ENCODE peak calls at places on chromosomes 5 and 9, in six cellular contexts. M is cardiac muscle cell, X is PC-3, W is WERI-Rb-1, K is LNCaP clone FGC, D is AG09319. T is an unnamed sample.

GRCh38 chr9:74821636-74822035 is 66.1 kb downstream of the TRPM6 start:
- DNase-seq in D (no peak), X (no peak), M (no peak), W (no peak), K (no peak), T (no peak)

GRCh38 chr9:78695521-78695920 is 398.6 kb downstream of the PSAT1 start:
- DNase-seq in D (no peak), M (no peak), X (no peak), K (no peak), W (no peak), T (no peak)

GRCh38 chr5:937151-937924 is 44.7 kb downstream of the TRIP13 start:
- DNase-seq in W (no peak), D (no peak), M (no peak), X (no peak), K (no peak), T (no peak)

GRCh38 chr5:6359941-6360683 is 18.2 kb downstream of the MED10 start:
- DNase-seq in M (no peak), W (no peak), D (no peak), K (no peak), X (peak), T (no peak)

GRCh38 chr5:178208540-178209227 is 4.4 kb downstream of the HNRNPAB start:
- DNase-seq in K (no peak), D (no peak), X (no peak), W (no peak), M (no peak), T (no peak)

GRCh38 chr9:126498331-126498730 is 115.4 kb upstream of the LMX1B start:
- DNase-seq in M (no peak), W (no peak), X (no peak), K (no peak), D (no peak), T (no peak)

GRCh38 chr5:128254789-128255188 is 171.2 kb downstream of the SLC12A2 start:
- DNase-seq in D (no peak), M (peak), X (no peak), K (peak), W (no peak), T (peak)

GRCh38 chr5:74336286-74336685 is 304.2 kb downstream of the ENC1 start:
- DNase-seq in W (peak), M (no peak), X (no peak), D (no peak), K (no peak), T (no peak)

GRCh38 chr5:141923443-141924313 is at the start of gene DELE1:
- DNase-seq in M (peak), D (peak), W (peak), X (peak), K (peak), T (peak)

GRCh38 chr5:81850932-81851331 is 100.0 kb upstream of the SSBP2 start:
- DNase-seq in K (no peak), M (no peak), W (no peak), X (no peak), D (no peak), T (no peak)

GRCh38 chr9:14731294-14731981 is 8.9 kb upstream of the CER1 start:
- DNase-seq in M (no peak), K (no peak), W (no peak), D (no peak), X (no peak), T (no peak)

GRCh38 chr9:132793606-132794580 is 84.2 kb downstream of the AK8 start:
- DNase-seq in X (peak), M (no peak), D (no peak), K (no peak), W (no peak), T (no peak)

GRCh38 chr9:37678789-37679273 is 28.1 kb downstream of the FRMPD1 start:
- DNase-seq in M (no peak), D (no peak), W (no peak), X (no peak), K (no peak), T (no peak)

GRCh38 chr9:20538956-20539355 is 83.3 kb downstream of the MLLT3 start:
- DNase-seq in X (no peak), M (peak), D (no peak), W (no peak), K (no peak), T (peak)

GRCh38 chr5:93620487-93621339 is 37.7 kb downstream of the NR2F1 start:
- DNase-seq in K (no peak), W (peak), M (peak), D (no peak), X (peak), T (peak)

GRCh38 chr5:119016125-119016774 is 27.9 kb upstream of the DTWD2 start:
- DNase-seq in X (no peak), W (no peak), K (no peak), D (no peak), M (no peak), T (no peak)

GRCh38 chr5:74034738-74035137 is 408.7 kb downstream of the ARHGEF28 start:
- DNase-seq in M (peak), K (no peak), X (peak), D (no peak), W (no peak), T (peak)

GRCh38 chr5:93532370-93532769 is 48.6 kb downstream of the NR2F1-AS1 start:
- DNase-seq in M (peak), D (peak), K (peak), W (no peak), X (peak), T (peak)

GRCh38 chr5:90386099-90386710 is 23.4 kb downstream of the CETN3 start:
- DNase-seq in W (no peak), K (no peak), X (peak), D (no peak), M (peak), T (peak)

GRCh38 chr5:83548556-83548955 is 77.0 kb downstream of the VCAN start:
- DNase-seq in W (no peak), K (no peak), M (peak), X (no peak), D (no peak), T (no peak)

GRCh38 chr5:144237851-144238250 is 67.2 kb downstream of the KCTD16 start:
- DNase-seq in D (no peak), M (no peak), W (no peak), K (no peak), X (no peak), T (no peak)

GRCh38 chr9:134681061-134681661 is 39.6 kb downstream of the COL5A1 start:
- DNase-seq in X (no peak), M (no peak), D (no peak), K (no peak), W (no peak), T (no peak)

GRCh38 chr5:126868961-126869451 is 92.1 kb downstream of the LMNB1 start:
- DNase-seq in M (peak), W (no peak), D (no peak), K (no peak), X (no peak), T (peak)

GRCh38 chr9:8627944-8628679 is 828.5 kb upstream of the DMAC1 start:
- DNase-seq in K (no peak), M (no peak), X (no peak), W (no peak), D (no peak), T (no peak)

GRCh38 chr5:125559296-125559695 is 812.9 kb upstream of the ZNF608 start:
- DNase-seq in D (no peak), X (peak), M (peak), W (no peak), K (no peak), T (peak)

GRCh38 chr9:29214162-29214520 is 1640.9 kb upstream of the C9orf72 start:
- DNase-seq in X (peak), K (no peak), W (peak), D (no peak), M (peak), T (no peak)

GRCh38 chr5:110115485-110115884 is 425.8 kb downstream of the MAN2A1 start:
- DNase-seq in D (no peak), K (no peak), W (no peak), M (no peak), X (peak), T (no peak)

GRCh38 chr5:22108545-22108944 is 744.6 kb downstream of the CDH12 start:
- DNase-seq in M (no peak), X (no peak), W (no peak), D (no peak), K (no peak), T (no peak)

GRCh38 chr5:11878846-11879245 is 25.4 kb downstream of the CTNND2 start:
- DNase-seq in K (no peak), X (no peak), W (no peak), D (no peak), M (no peak), T (no peak)

GRCh38 chr5:176151286-176151685 is 86.9 kb upstream of the SIMC1 start:
- DNase-seq in M (no peak), X (peak), D (no peak), K (no peak), W (no peak), T (peak)

GRCh38 chr9:93207326-93207814 is 23.4 kb downstream of the WNK2 start:
- DNase-seq in D (peak), X (no peak), M (peak), W (peak), K (no peak), T (peak)

GRCh38 chr9:78565481-78565880 is 268.6 kb downstream of the PSAT1 start:
- DNase-seq in X (no peak), W (no peak), D (no peak), K (no peak), M (no peak), T (no peak)

GRCh38 chr9:16329699-16330113 is 540.8 kb downstream of the BNC2 start:
- DNase-seq in X (no peak), D (no peak), W (no peak), K (no peak), M (peak), T (no peak)

GRCh38 chr5:31478901-31479300 is 53.0 kb downstream of the DROSHA start:
- DNase-seq in X (no peak), D (no peak), W (no peak), K (no peak), M (peak), T (peak)

GRCh38 chr5:168334161-168335094 is 43.0 kb downstream of the WWC1 start:
- DNase-seq in W (no peak), K (no peak), X (no peak), D (peak), M (peak), T (peak)

GRCh38 chr5:69414885-69415583 is at the start of gene MARVELD2:
- DNase-seq in M (peak), X (peak), W (peak), K (peak), D (no peak), T (peak)

GRCh38 chr5:149756354-149756753 is 26.2 kb downstream of the PPARGC1B start:
- DNase-seq in K (no peak), M (no peak), W (no peak), D (no peak), X (no peak), T (no peak)

GRCh38 chr5:78533356-78533755 is 115.2 kb downstream of the LHFPL2 start:
- DNase-seq in K (no peak), D (no peak), W (no peak), X (peak), M (no peak), T (peak)

GRCh38 chr9:35385042-35385441 is 104.9 kb upstream of the RUSC2 start:
- DNase-seq in X (peak), M (peak), K (no peak), D (peak), W (no peak), T (peak)

DNA sequence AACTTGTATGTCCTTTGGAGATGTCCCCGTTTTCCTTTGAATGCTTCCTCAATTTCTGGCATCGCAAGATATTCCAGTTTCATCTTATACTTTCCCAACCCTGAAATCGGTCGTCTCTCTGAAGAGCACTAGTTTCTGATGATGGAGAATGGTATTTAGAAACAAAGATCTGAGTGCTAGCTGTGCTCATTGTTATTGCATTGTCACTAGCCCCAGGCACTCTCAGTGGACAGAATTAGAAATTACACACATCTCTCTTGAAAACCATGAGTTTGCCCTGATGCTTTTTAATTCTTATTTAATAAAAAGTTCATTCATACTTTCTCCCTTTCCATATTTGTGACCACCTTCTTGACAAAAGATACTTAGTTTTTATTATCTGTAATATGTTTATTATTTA is 67.7 kb downstream of the C9orf152 start:
- DNase-seq in D (no peak), W (no peak), K (no peak), M (no peak), X (peak), T (no peak)
- TF ChIP-seq CTCF in D (no peak), W (peak), K (no peak), M (no peak), X (peak), T (no peak)

GRCh38 chr5:95646569-95647330 is at the start of gene RFESD:
- DNase-seq in W (peak), D (peak), X (peak), M (peak), K (peak), T (peak)
- TF ChIP-seq CTCF in W (no peak), D (peak), X (peak), M (no peak), K (no peak), T (peak)

DNA sequence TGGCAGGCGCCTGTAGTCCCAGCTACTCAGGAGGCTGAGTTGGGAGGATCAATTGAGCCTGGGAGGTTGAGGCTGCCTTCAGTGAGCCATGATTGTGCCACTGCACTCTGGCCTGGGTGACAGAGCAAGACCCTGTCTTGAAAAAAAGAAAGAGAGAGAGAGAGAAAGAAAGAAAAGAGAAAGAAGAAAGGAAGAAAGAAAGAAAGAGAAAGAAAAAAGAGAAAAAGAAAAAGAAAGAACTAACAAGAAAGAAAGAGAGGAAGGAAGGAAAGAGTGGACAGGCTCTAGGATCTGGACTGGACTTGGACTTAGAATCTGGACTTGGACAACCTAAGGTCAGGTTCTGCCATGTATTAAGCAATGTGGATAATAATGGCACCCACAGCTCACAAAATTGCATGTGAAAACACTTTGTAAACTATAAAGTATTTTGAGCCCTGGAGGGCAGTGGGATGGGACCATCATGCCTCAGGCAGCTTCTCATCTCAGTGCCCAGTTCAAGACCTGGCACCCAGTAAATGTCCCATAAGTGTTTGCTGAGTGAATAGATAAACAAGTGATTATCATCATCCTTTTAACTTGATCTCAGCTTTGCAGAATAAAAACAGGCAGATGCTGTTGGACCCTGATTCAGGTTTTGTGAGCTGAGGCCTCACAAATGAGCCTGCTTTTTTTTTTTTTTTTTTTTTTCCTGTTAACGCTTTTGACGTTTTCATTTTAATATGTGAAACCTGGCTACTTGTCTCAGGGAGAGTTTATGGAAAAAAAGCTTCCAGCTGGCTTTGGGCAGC is 12.8 kb upstream of the PHF19 start:
- DNase-seq in X (no peak), M (no peak), K (peak), D (no peak), W (no peak), T (no peak)
- TF ChIP-seq CTCF in X (no peak), M (no peak), K (no peak), D (no peak), W (no peak), T (no peak)

DNA sequence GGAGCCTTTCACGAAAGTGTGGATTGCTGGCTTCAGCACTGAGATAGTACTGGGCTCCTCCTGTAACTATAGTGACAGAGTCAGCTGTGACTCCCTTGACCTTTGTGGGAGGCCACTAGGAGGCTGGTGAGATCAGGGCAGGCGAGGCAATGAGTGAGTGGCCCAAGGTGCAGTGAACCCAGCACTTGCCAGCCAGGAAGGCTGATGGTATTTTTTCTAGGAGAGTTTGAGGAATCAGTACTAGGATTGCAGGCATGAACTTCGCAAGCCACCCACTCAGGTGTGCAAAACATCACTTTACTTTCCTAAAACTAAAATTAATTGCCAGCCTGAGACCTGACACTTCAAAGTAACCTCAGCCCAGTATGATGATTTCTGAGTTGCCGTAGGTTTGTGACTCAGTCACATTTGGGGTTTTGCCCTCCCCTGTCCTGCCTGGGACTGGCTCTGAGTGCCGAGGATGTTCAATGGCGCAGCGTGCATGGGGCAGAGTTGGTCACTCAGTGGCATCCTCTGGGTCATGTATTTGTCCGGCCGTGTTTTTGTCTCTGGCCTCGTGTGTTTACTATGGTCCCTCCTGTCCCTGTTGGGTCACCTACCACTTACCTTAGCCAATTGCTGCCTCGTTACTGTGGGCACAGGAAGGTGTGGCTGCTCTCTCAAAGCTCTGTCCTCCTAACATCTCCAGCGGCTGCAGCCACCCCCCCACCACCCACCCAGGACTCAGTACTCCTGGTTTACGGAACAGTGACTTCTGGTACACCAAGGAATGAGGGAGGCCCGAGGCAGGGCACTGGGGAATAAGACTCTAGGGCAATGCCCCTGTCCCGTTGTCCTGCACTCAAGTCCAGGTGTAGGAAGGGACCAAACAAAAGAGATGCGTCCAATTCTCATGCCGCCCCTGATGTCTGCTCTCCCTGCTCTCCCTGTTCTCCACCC is 67.2 kb downstream of the IL31RA start:
- DNase-seq in W (no peak), D (no peak), M (no peak), X (no peak), K (no peak), T (no peak)
- TF ChIP-seq CTCF in W (no peak), D (no peak), M (no peak), X (no peak), K (no peak), T (no peak)

DNA sequence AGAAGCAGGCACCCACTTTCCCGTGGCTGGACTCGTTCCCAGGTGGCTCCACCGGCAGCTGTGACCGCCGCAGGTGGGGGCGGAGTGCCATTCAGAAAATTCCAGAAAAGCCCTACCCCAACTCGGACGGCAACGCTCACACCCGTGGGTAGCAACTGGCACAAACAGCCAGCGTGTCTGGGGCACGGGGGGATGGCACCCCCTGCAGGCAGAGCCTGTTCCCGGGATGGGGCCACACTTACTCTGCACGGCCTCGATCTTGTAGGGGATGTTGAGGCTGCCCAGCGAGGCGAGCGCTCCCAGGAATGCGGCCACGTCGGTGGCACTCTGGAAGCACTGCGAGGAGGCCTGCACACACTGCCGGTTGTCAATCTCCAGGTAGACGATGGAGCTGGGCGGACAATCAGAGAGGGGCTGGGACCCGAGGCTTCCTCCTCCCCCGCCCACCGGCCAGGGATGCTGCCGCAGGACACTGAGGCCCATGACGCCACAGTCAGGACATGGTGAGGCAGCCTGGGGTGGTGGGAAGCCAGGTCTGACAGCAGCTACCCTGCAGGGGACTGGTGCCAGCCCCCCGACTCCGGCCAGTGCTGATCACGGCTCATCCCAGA is 20.2 kb upstream of the SEC16A start:
- DNase-seq in X (no peak), K (no peak), D (no peak), M (no peak), W (no peak), T (no peak)
- TF ChIP-seq CTCF in X (no peak), K (no peak), D (no peak), M (no peak), W (peak), T (no peak)

GRCh38 chr9:130043654-130044623 is 950 bp upstream of the FNBP1 start:
- DNase-seq in K (no peak), D (no peak), M (peak), W (peak), X (no peak), T (peak)
- TF ChIP-seq CTCF in K (no peak), D (peak), M (peak), W (no peak), X (peak), T (no peak)